ENCODE peak calls at places on chromosomes 6 and 20, in six cellular contexts. F is gastrocnemius medialis, C is pancreas, M is body of pancreas, W is ovary, N is fibroblast of mammary gland. Z is an unnamed sample.

GRCh38 chr6:35796236-35796635 is 887 bp downstream of the CLPS start:
- DNase-seq in F (no peak), C (no peak), M (peak), W (no peak), N (no peak), Z (peak)

GRCh38 chr20:59195316-59195993 is 31.8 kb downstream of the ZNF831 start:
- DNase-seq in F (no peak), C (no peak), M (no peak), W (no peak), N (no peak), Z (no peak)

GRCh38 chr20:711526-711925 is 35.9 kb upstream of the SCRT2 start:
- DNase-seq in F (no peak), C (no peak), M (no peak), W (no peak), N (no peak), Z (no peak)

GRCh38 chr6:117976030-117976651 is 69.1 kb downstream of the SLC35F1 start:
- DNase-seq in F (no peak), C (no peak), M (no peak), W (no peak), N (peak), Z (peak)

GRCh38 chr6:170193326-170193821 is 97.5 kb downstream of the DLL1 start:
- DNase-seq in F (no peak), C (no peak), M (no peak), W (no peak), N (no peak), Z (no peak)

GRCh38 chr20:49447364-49447763 is 35.1 kb downstream of the KCNB1 start:
- DNase-seq in F (no peak), C (no peak), M (no peak), W (no peak), N (no peak), Z (no peak)

GRCh38 chr6:3766219-3766618 is 14.7 kb upstream of the PXDC1 start:
- DNase-seq in F (no peak), C (no peak), M (no peak), W (no peak), N (no peak), Z (peak)

GRCh38 chr20:62178316-62179161 is 4.3 kb upstream of the MTG2 start:
- DNase-seq in F (no peak), C (peak), M (no peak), W (no peak), N (no peak), Z (no peak)

GRCh38 chr20:38112249-38112942 is 52.7 kb downstream of the TGM2 start:
- DNase-seq in F (no peak), C (no peak), M (no peak), W (no peak), N (no peak), Z (no peak)

GRCh38 chr6:168581236-168581635 is 140.3 kb downstream of the SMOC2 start:
- DNase-seq in F (no peak), C (no peak), M (peak), W (no peak), N (no peak), Z (no peak)

GRCh38 chr6:112362027-112362795 is 15.1 kb downstream of the RFPL4B start:
- DNase-seq in F (no peak), C (no peak), M (no peak), W (no peak), N (no peak), Z (no peak)

GRCh38 chr6:127267742-127268588 is 1.3 kb downstream of the RNF146 start:
- DNase-seq in F (no peak), C (no peak), M (no peak), W (peak), N (no peak), Z (no peak)

GRCh38 chr6:53428886-53429285 is 80.1 kb upstream of the ELOVL5 start:
- DNase-seq in F (no peak), C (no peak), M (no peak), W (no peak), N (no peak), Z (no peak)

GRCh38 chr6:159311618-159312017 is 142.4 kb downstream of the FNDC1 start:
- DNase-seq in F (no peak), C (no peak), M (no peak), W (no peak), N (no peak), Z (peak)

GRCh38 chr20:54019585-54019984 is 50.8 kb downstream of the BCAS1 start:
- DNase-seq in F (no peak), C (no peak), M (no peak), W (no peak), N (no peak), Z (no peak)

GRCh38 chr6:126253421-126253820 is 86.5 kb upstream of the CENPW start:
- DNase-seq in F (no peak), C (no peak), M (no peak), W (no peak), N (no peak), Z (no peak)

GRCh38 chr6:126258150-126258549 is 81.8 kb upstream of the CENPW start:
- DNase-seq in F (no peak), C (peak), M (no peak), W (no peak), N (no peak), Z (no peak)

DNA sequence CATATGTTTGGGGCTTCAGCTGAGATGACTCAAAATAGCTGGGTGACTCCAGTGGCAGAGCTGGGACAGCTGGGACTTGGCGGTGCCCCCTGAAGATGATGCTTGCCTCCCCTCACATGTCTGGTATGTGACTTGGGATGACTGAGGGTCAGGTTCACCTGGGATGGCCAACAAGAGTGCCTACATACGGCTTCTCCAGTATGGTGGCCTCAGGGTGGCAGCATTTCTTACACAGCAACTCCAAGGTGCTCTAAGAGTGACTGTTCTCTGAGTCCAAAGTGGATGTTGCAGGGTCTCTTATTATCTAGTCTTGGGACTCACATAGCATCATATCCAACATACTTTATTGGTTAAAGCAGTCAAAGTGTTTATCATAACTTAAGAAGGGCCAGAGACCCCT is 87.8 kb upstream of the CENPW start:
- DNase-seq in F (no peak), C (no peak), M (no peak), W (no peak), N (no peak), Z (no peak)
- TF ChIP-seq CTCF in F (no peak), C (no peak), M (no peak), W (no peak), N (no peak), Z (peak)

GRCh38 chr20:43682446-43682845 is 15.5 kb downstream of the MYBL2 start:
- DNase-seq in F (no peak), C (no peak), M (peak), W (no peak), N (no peak), Z (no peak)
- H3K4me3 ChIP-seq in F (no peak), C (peak), M (no peak), W (no peak), N (no peak), Z (no peak)

GRCh38 chr20:2476742-2477615 is 6.4 kb upstream of the SNRPB start:
- DNase-seq in F (no peak), C (no peak), M (no peak), W (no peak), N (no peak), Z (no peak)
- TF ChIP-seq CTCF in F (no peak), C (no peak), M (no peak), W (no peak), N (peak), Z (peak)

DNA sequence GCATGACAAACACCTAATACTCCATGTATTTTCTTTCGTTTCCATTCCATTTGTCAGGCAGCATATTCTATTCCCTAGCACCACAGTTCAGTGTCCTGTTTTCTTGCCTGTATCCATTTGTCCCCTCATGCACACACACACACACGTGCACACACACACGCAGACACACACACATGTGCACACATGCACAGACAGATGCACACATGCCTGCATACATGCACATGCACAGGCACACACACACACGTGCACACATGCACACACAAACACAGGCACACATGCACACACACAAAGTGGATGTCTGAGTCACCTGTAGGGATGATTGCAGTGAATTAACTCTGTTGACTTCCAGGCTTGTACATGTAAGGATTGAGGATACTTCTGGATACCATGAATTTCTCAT is 226.7 kb upstream of the SYNDIG1 start:
- DNase-seq in F (no peak), C (no peak), M (no peak), W (no peak), N (no peak), Z (no peak)
- H3K4me3 ChIP-seq in F (no peak), C (no peak), M (no peak), W (no peak), N (no peak), Z (no peak)

GRCh38 chr6:1015819-1016218 is 296.1 kb upstream of the FOXQ1 start:
- DNase-seq in F (no peak), C (no peak), M (peak), W (no peak), N (no peak), Z (no peak)
- TF ChIP-seq CTCF in F (no peak), C (no peak), M (peak), W (no peak), N (no peak), Z (no peak)

DNA sequence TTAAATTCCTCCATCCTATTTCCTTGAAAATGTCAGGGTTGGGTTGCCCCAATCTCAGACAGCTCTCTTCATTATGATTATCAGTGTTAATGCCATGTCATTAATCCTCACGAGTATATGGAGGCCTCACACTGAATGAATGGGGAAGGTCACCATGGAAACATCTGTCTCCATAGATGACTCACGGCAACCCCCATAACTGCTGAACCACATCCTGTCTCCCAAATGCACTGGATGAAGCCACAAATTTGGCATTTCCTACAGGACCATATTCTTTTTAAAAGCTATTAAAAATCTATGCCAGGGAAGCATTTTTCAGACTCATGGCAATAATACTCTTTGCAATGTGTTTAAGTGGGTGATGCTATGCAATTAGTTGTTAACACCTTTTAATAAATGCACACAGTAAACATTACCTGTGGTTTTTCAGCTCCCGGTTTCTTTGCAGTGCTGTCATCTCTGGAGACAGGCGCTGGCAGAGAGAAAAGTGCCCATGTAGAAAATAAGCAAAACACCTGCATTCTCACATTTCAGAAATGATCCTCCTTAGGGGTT is 80.1 kb upstream of the PTPRK start:
- DNase-seq in F (no peak), C (no peak), M (no peak), W (no peak), N (peak), Z (peak)
- H3K4me3 ChIP-seq in F (no peak), C (no peak), M (no peak), W (no peak), N (no peak), Z (no peak)

GRCh38 chr6:122028933-122029332 is 370.5 kb upstream of the HSF2 start:
- DNase-seq in F (no peak), C (no peak), M (no peak), W (no peak), N (no peak), Z (peak)

GRCh38 chr6:122035193-122035592 is 364.3 kb upstream of the HSF2 start:
- DNase-seq in F (no peak), C (no peak), M (no peak), W (no peak), N (peak), Z (no peak)

DNA sequence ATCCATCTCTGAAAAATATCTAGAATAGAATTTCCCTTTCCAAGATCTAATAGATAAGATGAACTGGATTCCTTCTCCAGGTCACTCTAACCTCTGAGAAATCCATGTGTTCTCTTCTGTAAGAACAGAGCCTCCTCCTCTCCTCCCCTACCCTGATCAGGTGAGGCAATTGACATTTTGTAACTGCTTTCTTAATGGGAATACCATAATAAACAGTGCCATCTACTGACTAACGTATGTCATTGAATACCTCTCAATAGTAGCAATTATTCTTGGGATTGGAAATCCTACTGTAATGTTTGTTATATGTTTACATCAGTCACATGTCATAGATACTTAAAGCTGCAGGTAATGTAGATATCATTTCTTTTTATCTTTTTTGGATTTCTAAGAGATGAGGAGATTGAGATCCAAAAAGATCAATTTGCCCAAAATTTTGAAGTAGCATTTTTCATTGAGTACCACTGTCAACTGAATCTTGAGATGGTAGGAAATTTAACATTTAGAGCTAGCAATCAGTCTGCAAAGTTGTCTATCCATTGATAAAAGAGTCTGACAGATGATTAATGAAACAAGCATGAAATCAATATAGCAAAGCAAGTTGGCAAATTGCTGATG is 365.8 kb upstream of the HSF2 start:
- DNase-seq in F (no peak), C (no peak), M (no peak), W (no peak), N (peak), Z (peak)
- TF ChIP-seq CTCF in F (peak), C (peak), M (peak), W (peak), N (peak), Z (peak)